ENCODE peak calls at places on chromosomes 5 and 9, in nine cellular contexts. Y, I, K, E, R, A, F, J and P are unnamed samples.

GRCh38 chr5:142994242-142994641 is 224.1 kb downstream of the ARHGAP26 start:
- DNase-seq in Y (no peak), I (no peak), K (no peak), E (no peak), R (no peak), A (no peak), F (no peak), J (no peak), P (no peak)

GRCh38 chr5:172714491-172715420 is 56.2 kb downstream of the DUSP1 start:
- DNase-seq in Y (peak), I (peak), K (peak), E (peak), R (peak), A (peak), F (peak), J (peak), P (peak)

GRCh38 chr5:14174235-14174636 is 31.1 kb downstream of the TRIO start:
- DNase-seq in Y (no peak), I (no peak), K (no peak), E (no peak), R (peak), A (no peak), F (peak), J (no peak), P (no peak)

GRCh38 chr9:136664799-136665082 is 2.0 kb downstream of the EGFL7 start:
- DNase-seq in Y (no peak), I (no peak), K (no peak), E (no peak), R (no peak), A (no peak), F (no peak), J (no peak), P (no peak)

GRCh38 chr5:62283856-62284255 is 22.1 kb upstream of the KIF2A start:
- DNase-seq in Y (no peak), I (no peak), K (no peak), E (no peak), R (no peak), A (no peak), F (no peak), J (no peak), P (no peak)

GRCh38 chr9:87607859-87608258 is 110.2 kb downstream of the DAPK1 start:
- DNase-seq in Y (no peak), I (no peak), K (no peak), E (no peak), R (no peak), A (no peak), F (no peak), J (no peak), P (no peak)

GRCh38 chr9:127154003-127154389 is 31.6 kb upstream of the ANGPTL2 start:
- DNase-seq in Y (no peak), I (no peak), K (no peak), E (no peak), R (no peak), A (no peak), F (no peak), J (no peak), P (no peak)

GRCh38 chr5:116740771-116741170 is 166.1 kb upstream of the SEMA6A start:
- DNase-seq in Y (no peak), I (no peak), K (no peak), E (no peak), R (no peak), A (no peak), F (no peak), J (no peak), P (no peak)

GRCh38 chr5:124670672-124671592 is 75.5 kb downstream of the ZNF608 start:
- DNase-seq in Y (no peak), I (no peak), K (no peak), E (no peak), R (no peak), A (no peak), F (no peak), J (no peak), P (no peak)

GRCh38 chr9:73179594-73179993 is 27.9 kb downstream of the ANXA1 start:
- DNase-seq in Y (no peak), I (no peak), K (no peak), E (no peak), R (no peak), A (no peak), F (no peak), J (no peak), P (no peak)

GRCh38 chr9:19948021-19948420 is 159.2 kb upstream of the SLC24A2 start:
- DNase-seq in Y (no peak), I (no peak), K (no peak), E (no peak), R (no peak), A (no peak), F (no peak), J (no peak), P (no peak)

GRCh38 chr9:93909242-93909616 is 45.9 kb downstream of the BARX1 start:
- DNase-seq in Y (no peak), I (no peak), K (no peak), E (no peak), R (no peak), A (no peak), F (no peak), J (no peak), P (no peak)

GRCh38 chr5:176894298-176894697 is 4.8 kb downstream of the HK3 start:
- DNase-seq in Y (no peak), I (no peak), K (no peak), E (no peak), R (no peak), A (no peak), F (no peak), J (no peak), P (no peak)

GRCh38 chr5:135371738-135372232 is 27.2 kb downstream of the MACROH2A1 start:
- DNase-seq in Y (no peak), I (no peak), K (no peak), E (no peak), R (no peak), A (no peak), F (no peak), J (no peak), P (no peak)